ENCODE peak calls at places on chromosome 14, in ten cellular contexts. T, A, H, N, V, Y, E, O, C and D are unnamed samples.

GRCh38 chr14:82710257-82710841 is 1176.7 kb upstream of the SEL1L start:
- ATAC-seq in V (no peak), O (no peak), A (no peak), T (peak; percentile 96), C (no peak), Y (peak; percentile 71), N (no peak), H (no peak), E (no peak), D (no peak)

GRCh38 chr14:105439710-105440553 is 20.3 kb downstream of the MTA1 start:
- ATAC-seq in Y (peak; percentile 17), A (no peak), N (no peak), O (no peak), T (no peak), E (no peak), C (peak; percentile 13), V (no peak), H (no peak), D (no peak)

GRCh38 chr14:105165134-105165704 is 3.4 kb downstream of the JAG2 start:
- ATAC-seq in V (peak; percentile 73), N (no peak), A (no peak), T (no peak), Y (no peak), E (no peak), C (no peak), H (no peak), O (no peak), D (no peak)

GRCh38 chr14:76918176-76918750 is 92.1 kb downstream of the LRRC74A start:
- ATAC-seq in H (peak; percentile 50), A (no peak), C (peak; percentile 43), E (no peak), Y (peak; percentile 56), T (peak; percentile 36), O (no peak), V (peak; percentile 24), N (no peak), D (peak; percentile 35)

GRCh38 chr14:61570188-61570960 is 124.9 kb upstream of the HIF1A start:
- ATAC-seq in C (peak; percentile 16), Y (no peak), N (peak; percentile 2), A (no peak), E (no peak), O (no peak), T (peak; percentile 4), V (no peak), H (no peak), D (no peak)

GRCh38 chr14:91164676-91165075 is 50.8 kb downstream of the DGLUCY start:
- ATAC-seq in C (peak; percentile 82), A (no peak), E (no peak), O (no peak), V (peak; percentile 91), N (no peak), H (peak; percentile 46), T (peak; percentile 96), Y (peak; percentile 36), D (no peak)

GRCh38 chr14:54702014-54702491 is 135.1 kb downstream of the SAMD4A start:
- ATAC-seq in V (no peak), Y (no peak), H (no peak), O (no peak), E (no peak), N (no peak), C (no peak), T (no peak), A (no peak), D (no peak)

GRCh38 chr14:31895206-31895605 is 181.9 kb upstream of the ARHGAP5 start:
- ATAC-seq in C (no peak), N (no peak), T (no peak), O (no peak), A (no peak), E (no peak), V (no peak), H (no peak), Y (peak; percentile 86), D (no peak)

GRCh38 chr14:70698288-70698687 is 56.6 kb downstream of the TTC9 start:
- ATAC-seq in C (peak; percentile 68), H (no peak), V (peak; percentile 97), N (no peak), O (no peak), Y (peak; percentile 82), E (no peak), T (peak; percentile 85), A (no peak), D (no peak)

GRCh38 chr14:36848213-36848612 is 186.6 kb downstream of the PAX9 start:
- ATAC-seq in C (no peak), N (no peak), T (no peak), V (no peak), Y (no peak), O (no peak), A (no peak), E (no peak), H (no peak), D (no peak)

GRCh38 chr14:104031384-104031783 is 54.1 kb upstream of the ASPG start:
- ATAC-seq in O (no peak), V (no peak), E (no peak), N (no peak), A (no peak), Y (no peak), H (no peak), C (peak; percentile 74), T (peak; percentile 88), D (no peak)

GRCh38 chr14:103146141-103146709 is 23.0 kb downstream of the TNFAIP2 start:
- ATAC-seq in N (no peak), H (no peak), Y (no peak), V (no peak), T (no peak), C (no peak), A (no peak), E (no peak), O (no peak), D (no peak)

GRCh38 chr14:98966465-98967162 is 305.4 kb downstream of the BCL11B start:
- ATAC-seq in O (no peak), A (no peak), Y (no peak), C (no peak), T (no peak), E (no peak), H (no peak), V (no peak), N (peak; percentile 81), D (no peak)

GRCh38 chr14:89137514-89138163 is 279.4 kb downstream of the FOXN3 start:
- ATAC-seq in C (no peak), H (peak; percentile 48), N (no peak), O (no peak), Y (peak; percentile 99), V (no peak), T (peak; percentile 97), E (no peak), A (no peak), D (no peak)

GRCh38 chr14:21921453-21921852 is 247.8 kb upstream of the OR4E1 start:
- ATAC-seq in N (peak; percentile 32), C (no peak), T (no peak), E (peak; percentile 24), O (no peak), V (no peak), Y (no peak), A (no peak), H (no peak), D (no peak)

GRCh38 chr14:28759658-28760313 is 6.8 kb upstream of the FOXG1 start:
- ATAC-seq in C (no peak), T (no peak), V (no peak), A (no peak), Y (no peak), O (no peak), H (no peak), E (no peak), N (no peak), D (no peak)

GRCh38 chr14:39827901-39828655 is 395.8 kb upstream of the FBXO33 start:
- ATAC-seq in Y (no peak), H (no peak), A (no peak), T (no peak), O (no peak), C (no peak), E (no peak), V (no peak), N (peak; percentile 69), D (no peak)

GRCh38 chr14:100885196-100886030 is 18.1 kb downstream of the RTL1 start:
- ATAC-seq in E (no peak), C (peak; percentile 21), O (no peak), H (no peak), A (no peak), T (no peak), V (no peak), N (no peak), Y (no peak), D (no peak)

GRCh38 chr14:99360774-99361595 is 89.0 kb upstream of the BCL11B start:
- ATAC-seq in A (no peak), N (no peak), C (no peak), T (no peak), V (no peak), O (no peak), E (no peak), Y (no peak), H (no peak), D (no peak)